ENCODE peak calls at places on chromosome 2, in eight cellular contexts. Q, Y, U, P, D, R, J and W are unnamed samples.

GRCh38 chr2:195027947-195028346 is 629.1 kb upstream of the SLC39A10 start:
- DNase-seq in Q (no peak), Y (no peak), U (no peak), P (no peak), D (peak), R (no peak), J (no peak), W (no peak)

GRCh38 chr2:8677646-8678592 is 3.9 kb upstream of the ID2 start:
- DNase-seq in Q (no peak), Y (peak), U (no peak), P (no peak), D (peak), R (peak), J (peak), W (peak)

GRCh38 chr2:54724560-54725342 is 1.3 kb downstream of the EML6 start:
- DNase-seq in Q (no peak), Y (peak), U (no peak), P (no peak), D (peak), R (peak), J (peak), W (no peak)

GRCh38 chr2:118911166-118911565 is 30.8 kb upstream of the MARCO start:
- DNase-seq in Q (no peak), Y (no peak), U (no peak), P (no peak), D (no peak), R (no peak), J (no peak), W (no peak)

GRCh38 chr2:48900321-48901014 is 144.9 kb upstream of the LHCGR start:
- DNase-seq in Q (no peak), Y (no peak), U (no peak), P (no peak), D (peak), R (peak), J (no peak), W (no peak)

GRCh38 chr2:54067851-54068375 is 47.5 kb upstream of the ACYP2 start:
- DNase-seq in Q (no peak), Y (no peak), U (no peak), P (no peak), D (no peak), R (no peak), J (no peak), W (no peak)

GRCh38 chr2:64276417-64277095 is 132.3 kb upstream of the PELI1 start:
- DNase-seq in Q (no peak), Y (no peak), U (no peak), P (no peak), D (peak), R (no peak), J (no peak), W (no peak)

GRCh38 chr2:119841550-119841949 is 81.8 kb downstream of the PTPN4 start:
- DNase-seq in Q (no peak), Y (no peak), U (no peak), P (no peak), D (no peak), R (no peak), J (no peak), W (no peak)

GRCh38 chr2:240962371-240963064 is 35.9 kb upstream of the SNED1 start:
- DNase-seq in Q (no peak), Y (no peak), U (no peak), P (no peak), D (peak), R (no peak), J (peak), W (no peak)

GRCh38 chr2:37415128-37415817 is 70.8 kb downstream of the QPCT start:
- DNase-seq in Q (no peak), Y (peak), U (no peak), P (no peak), D (no peak), R (no peak), J (peak), W (no peak)

GRCh38 chr2:137168564-137168963 is 403.2 kb downstream of the THSD7B start:
- DNase-seq in Q (no peak), Y (no peak), U (no peak), P (no peak), D (no peak), R (no peak), J (no peak), W (no peak)

GRCh38 chr2:231182500-231182899 is 15.9 kb upstream of the ARMC9 start:
- DNase-seq in Q (no peak), Y (no peak), U (no peak), P (peak), D (no peak), R (no peak), J (no peak), W (no peak)

GRCh38 chr2:99159594-99159993 is 4.8 kb downstream of the LIPT1 start:
- DNase-seq in Q (no peak), Y (no peak), U (no peak), P (no peak), D (no peak), R (no peak), J (no peak), W (no peak)

GRCh38 chr2:23661276-23662050 is 265.5 kb downstream of the ATAD2B start:
- DNase-seq in Q (no peak), Y (no peak), U (no peak), P (no peak), D (no peak), R (no peak), J (no peak), W (no peak)

GRCh38 chr2:62038980-62039771 is 133.7 kb downstream of the COMMD1 start:
- DNase-seq in Q (no peak), Y (peak), U (no peak), P (peak), D (no peak), R (no peak), J (peak), W (no peak)

GRCh38 chr2:51553456-51553855 is 521.5 kb upstream of the NRXN1 start:
- DNase-seq in Q (no peak), Y (no peak), U (no peak), P (no peak), D (no peak), R (no peak), J (no peak), W (no peak)

GRCh38 chr2:182605166-182605565 is 110.9 kb upstream of the DNAJC10 start:
- DNase-seq in Q (no peak), Y (no peak), U (no peak), P (no peak), D (no peak), R (no peak), J (no peak), W (no peak)

GRCh38 chr2:191264647-191265079 is 19.5 kb downstream of the MYO1B start:
- DNase-seq in Q (no peak), Y (no peak), U (no peak), P (no peak), D (no peak), R (no peak), J (no peak), W (no peak)

GRCh38 chr2:96470636-96471035 is 34.5 kb downstream of the NEURL3 start:
- DNase-seq in Q (peak), Y (peak), U (no peak), P (no peak), D (peak), R (peak), J (peak), W (no peak)

GRCh38 chr2:130352229-130352628 is 3.6 kb upstream of the PTPN18 start:
- DNase-seq in Q (no peak), Y (no peak), U (no peak), P (no peak), D (peak), R (no peak), J (no peak), W (no peak)

GRCh38 chr2:128411431-128411830 is 92.8 kb upstream of the HS6ST1 start:
- DNase-seq in Q (no peak), Y (no peak), U (no peak), P (no peak), D (no peak), R (no peak), J (no peak), W (no peak)

GRCh38 chr2:128347701-128348504 is 29.2 kb upstream of the HS6ST1 start:
- DNase-seq in Q (no peak), Y (no peak), U (no peak), P (no peak), D (peak), R (peak), J (no peak), W (no peak)

GRCh38 chr2:15539999-15540398 is 21.1 kb downstream of the NBAS start:
- DNase-seq in Q (no peak), Y (peak), U (no peak), P (no peak), D (no peak), R (no peak), J (no peak), W (no peak)

GRCh38 chr2:69733338-69734039 is 8.4 kb upstream of the ANXA4 start:
- DNase-seq in Q (no peak), Y (no peak), U (no peak), P (no peak), D (no peak), R (no peak), J (no peak), W (no peak)

GRCh38 chr2:236980961-236981360 is 104.7 kb upstream of the COPS8 start:
- DNase-seq in Q (no peak), Y (no peak), U (no peak), P (no peak), D (no peak), R (no peak), J (no peak), W (no peak)

GRCh38 chr2:225017713-225018112 is 24.6 kb downstream of the DOCK10 start:
- DNase-seq in Q (no peak), Y (no peak), U (no peak), P (no peak), D (no peak), R (no peak), J (no peak), W (no peak)

GRCh38 chr2:122218596-122218995 is 463.1 kb downstream of the TSN start:
- DNase-seq in Q (no peak), Y (no peak), U (no peak), P (no peak), D (no peak), R (no peak), J (no peak), W (no peak)

GRCh38 chr2:217654173-217654572 is 348.6 kb downstream of the TNS1 start:
- DNase-seq in Q (no peak), Y (no peak), U (no peak), P (no peak), D (no peak), R (no peak), J (no peak), W (no peak)

GRCh38 chr2:675982-676646 is 1.1 kb downstream of the TMEM18 start:
- DNase-seq in Q (no peak), Y (peak), U (no peak), P (peak), D (peak), R (no peak), J (peak), W (no peak)

GRCh38 chr2:233346374-233346773 is 7.9 kb upstream of the DGKD start:
- DNase-seq in Q (no peak), Y (no peak), U (no peak), P (no peak), D (no peak), R (no peak), J (no peak), W (no peak)

GRCh38 chr2:118190365-118190916 is 102.2 kb downstream of the INSIG2 start:
- DNase-seq in Q (no peak), Y (no peak), U (no peak), P (no peak), D (no peak), R (no peak), J (no peak), W (no peak)